ENCODE peak calls at places on chromosomes 12 and 14, in five cellular contexts. One of them, this sample, is unnamed. For H3K36me3, the result is how much of the 10 kb centered on the place peaks cover.

GRCh38 chr14:22572562-22573058 is 16.4 kb downstream of the DAD1 start:
- DNase-seq in aorta: no peak
- DNase-seq in WERI-Rb-1: no peak
- DNase-seq in body of pancreas: no peak
- DNase-seq in brain microvascular endothelial cell: peak
- DNase-seq in this sample: no peak

GRCh38 chr14:42057176-42057575 is 450.5 kb downstream of the LRFN5 start:
- DNase-seq in aorta: no peak
- DNase-seq in body of pancreas: no peak
- DNase-seq in brain microvascular endothelial cell: no peak
- DNase-seq in WERI-Rb-1: no peak
- DNase-seq in this sample: no peak

GRCh38 chr14:20976291-20976690 is 13.5 kb upstream of the METTL17 start:
- DNase-seq in aorta: no peak
- DNase-seq in brain microvascular endothelial cell: no peak
- DNase-seq in WERI-Rb-1: no peak
- DNase-seq in body of pancreas: no peak
- DNase-seq in this sample: no peak

GRCh38 chr14:31307198-31307597 is 99.6 kb upstream of the HECTD1 start:
- DNase-seq in aorta: no peak
- DNase-seq in WERI-Rb-1: no peak
- DNase-seq in brain microvascular endothelial cell: no peak
- DNase-seq in body of pancreas: no peak
- DNase-seq in this sample: no peak

GRCh38 chr12:31522607-31523006 is 68.3 kb downstream of the DENND5B start:
- DNase-seq in aorta: no peak
- DNase-seq in WERI-Rb-1: no peak
- DNase-seq in body of pancreas: no peak
- DNase-seq in brain microvascular endothelial cell: no peak
- DNase-seq in this sample: no peak

GRCh38 chr14:35114036-35114435 is 7.8 kb downstream of the PPP2R3C start:
- DNase-seq in WERI-Rb-1: no peak
- DNase-seq in body of pancreas: no peak
- DNase-seq in aorta: no peak
- DNase-seq in brain microvascular endothelial cell: no peak
- DNase-seq in this sample: no peak

GRCh38 chr12:18522806-18523205 is 215.0 kb downstream of the PLCZ1 start:
- DNase-seq in brain microvascular endothelial cell: no peak
- DNase-seq in body of pancreas: no peak
- DNase-seq in aorta: no peak
- DNase-seq in WERI-Rb-1: no peak
- DNase-seq in this sample: no peak

GRCh38 chr12:101857043-101857558 is 20.3 kb upstream of the DRAM1 start:
- DNase-seq in body of pancreas: no peak
- DNase-seq in brain microvascular endothelial cell: peak
- DNase-seq in aorta: no peak
- DNase-seq in WERI-Rb-1: no peak
- DNase-seq in this sample: no peak

GRCh38 chr12:54759751-54760150 is 94.6 kb upstream of the MUCL1 start:
- DNase-seq in WERI-Rb-1: peak
- DNase-seq in brain microvascular endothelial cell: peak
- DNase-seq in body of pancreas: peak
- DNase-seq in aorta: no peak
- DNase-seq in this sample: no peak

GRCh38 chr12:39405580-39405979 is 37.3 kb downstream of the KIF21A start:
- DNase-seq in body of pancreas: no peak
- DNase-seq in aorta: no peak
- DNase-seq in brain microvascular endothelial cell: no peak
- DNase-seq in WERI-Rb-1: no peak
- DNase-seq in this sample: no peak

GRCh38 chr12:107200394-107200793 is 107.0 kb upstream of the CRY1 start:
- DNase-seq in WERI-Rb-1: no peak
- DNase-seq in body of pancreas: no peak
- DNase-seq in aorta: no peak
- DNase-seq in brain microvascular endothelial cell: peak
- DNase-seq in this sample: no peak

GRCh38 chr12:79818856-79819255 is 116.0 kb downstream of the PPP1R12A start:
- DNase-seq in body of pancreas: no peak
- DNase-seq in aorta: no peak
- DNase-seq in WERI-Rb-1: no peak
- DNase-seq in brain microvascular endothelial cell: no peak
- DNase-seq in this sample: no peak

GRCh38 chr14:54902521-54903420 is at the start of gene GCH1:
- DNase-seq in WERI-Rb-1: peak
- DNase-seq in brain microvascular endothelial cell: peak
- DNase-seq in aorta: peak
- DNase-seq in body of pancreas: peak
- DNase-seq in this sample: peak

GRCh38 chr14:34029921-34030334 is 79.1 kb upstream of the EGLN3 start:
- DNase-seq in body of pancreas: peak
- DNase-seq in brain microvascular endothelial cell: no peak
- DNase-seq in aorta: no peak
- DNase-seq in WERI-Rb-1: peak
- DNase-seq in this sample: no peak

GRCh38 chr12:113471619-113472171 is at the start of gene LHX5:
- DNase-seq in aorta: no peak
- DNase-seq in brain microvascular endothelial cell: no peak
- DNase-seq in WERI-Rb-1: no peak
- DNase-seq in body of pancreas: no peak
- DNase-seq in this sample: peak

GRCh38 chr14:80095623-80096022 is 115.7 kb downstream of the DIO2 start:
- DNase-seq in brain microvascular endothelial cell: peak
- DNase-seq in body of pancreas: no peak
- DNase-seq in WERI-Rb-1: no peak
- DNase-seq in aorta: no peak
- DNase-seq in this sample: no peak

GRCh38 chr12:131934535-131934934 is 5.5 kb downstream of the PUS1 start:
- DNase-seq in aorta: no peak
- DNase-seq in body of pancreas: no peak
- DNase-seq in WERI-Rb-1: no peak
- DNase-seq in brain microvascular endothelial cell: no peak
- DNase-seq in this sample: no peak

GRCh38 chr14:39762576-39763401 is 330.6 kb upstream of the FBXO33 start:
- DNase-seq in aorta: no peak
- DNase-seq in brain microvascular endothelial cell: no peak
- DNase-seq in WERI-Rb-1: no peak
- DNase-seq in body of pancreas: no peak
- DNase-seq in this sample: no peak

GRCh38 chr12:63911336-63911735 is 66.8 kb downstream of the SRGAP1 start:
- DNase-seq in brain microvascular endothelial cell: no peak
- DNase-seq in WERI-Rb-1: no peak
- DNase-seq in aorta: no peak
- DNase-seq in body of pancreas: no peak
- DNase-seq in this sample: no peak

GRCh38 chr14:71141701-71142374 is 234.6 kb downstream of the PCNX1 start:
- DNase-seq in WERI-Rb-1: no peak
- DNase-seq in brain microvascular endothelial cell: peak
- DNase-seq in aorta: no peak
- DNase-seq in body of pancreas: no peak
- DNase-seq in this sample: no peak

GRCh38 chr12:105935981-105936380 is 202.8 kb downstream of the NUAK1 start:
- DNase-seq in brain microvascular endothelial cell: peak
- DNase-seq in WERI-Rb-1: no peak
- DNase-seq in body of pancreas: no peak
- DNase-seq in aorta: no peak
- DNase-seq in this sample: no peak

GRCh38 chr12:99553461-99553860 is 94.1 kb upstream of the GARIN6 start:
- DNase-seq in aorta: no peak
- DNase-seq in body of pancreas: no peak
- DNase-seq in brain microvascular endothelial cell: no peak
- DNase-seq in WERI-Rb-1: peak
- DNase-seq in this sample: no peak

GRCh38 chr14:33848706-33849454 is 102.0 kb downstream of the EGLN3 start:
- DNase-seq in WERI-Rb-1: peak
- DNase-seq in aorta: peak
- DNase-seq in brain microvascular endothelial cell: peak
- DNase-seq in body of pancreas: peak
- DNase-seq in this sample: peak

GRCh38 chr14:20469890-20470858 is 968 bp downstream of the PNP start:
- DNase-seq in brain microvascular endothelial cell: peak
- DNase-seq in body of pancreas: peak
- DNase-seq in aorta: no peak
- DNase-seq in WERI-Rb-1: peak
- DNase-seq in this sample: peak

DNA sequence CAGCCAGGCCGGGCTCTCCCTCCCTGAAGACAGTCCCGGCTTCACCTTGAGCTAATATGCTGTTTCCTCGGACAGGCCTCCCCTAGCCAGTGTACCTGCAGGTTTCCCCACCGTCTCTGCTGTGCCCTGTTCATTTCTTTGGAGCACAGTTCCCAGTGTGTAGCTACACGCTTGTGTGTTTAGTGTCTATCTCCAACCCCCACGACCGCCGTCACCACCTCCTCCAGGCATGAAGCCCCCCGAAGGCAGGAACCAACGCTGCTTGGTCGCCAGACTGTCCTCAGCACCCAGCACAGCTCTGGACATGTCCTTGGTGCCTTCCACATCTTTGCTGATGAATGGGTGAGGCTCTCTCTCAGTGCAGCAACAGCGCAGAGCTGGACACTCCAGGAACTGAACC is 26.2 kb upstream of the PLEKHG6 start:
- DNase-seq in body of pancreas: no peak
- DNase-seq in WERI-Rb-1: no peak
- DNase-seq in brain microvascular endothelial cell: no peak
- DNase-seq in aorta: peak
- DNase-seq in this sample: no peak
- H3K36me3 ChIP-seq in body of pancreas: under half
- H3K36me3 ChIP-seq in WERI-Rb-1: under half
- H3K36me3 ChIP-seq in brain microvascular endothelial cell: under half
- H3K36me3 ChIP-seq in aorta: under half
- H3K36me3 ChIP-seq in this sample: under half

GRCh38 chr14:103127861-103128598 is 4.8 kb downstream of the TNFAIP2 start:
- DNase-seq in WERI-Rb-1: no peak
- DNase-seq in aorta: peak
- DNase-seq in body of pancreas: no peak
- DNase-seq in brain microvascular endothelial cell: no peak
- DNase-seq in this sample: peak

GRCh38 chr14:103128631-103129300 is 5.5 kb downstream of the TNFAIP2 start:
- DNase-seq in WERI-Rb-1: no peak
- DNase-seq in aorta: peak
- DNase-seq in brain microvascular endothelial cell: no peak
- DNase-seq in body of pancreas: no peak
- DNase-seq in this sample: peak

GRCh38 chr14:103130017-103130764 is 6.9 kb downstream of the TNFAIP2 start:
- DNase-seq in brain microvascular endothelial cell: no peak
- DNase-seq in aorta: no peak
- DNase-seq in WERI-Rb-1: no peak
- DNase-seq in body of pancreas: no peak
- DNase-seq in this sample: peak

GRCh38 chr14:103130965-103131364 is 7.7 kb downstream of the TNFAIP2 start:
- DNase-seq in body of pancreas: no peak
- DNase-seq in WERI-Rb-1: no peak
- DNase-seq in brain microvascular endothelial cell: peak
- DNase-seq in aorta: no peak
- DNase-seq in this sample: peak

GRCh38 chr14:103129301-103130016 is 6.2 kb downstream of the TNFAIP2 start:
- DNase-seq in body of pancreas: no peak
- DNase-seq in WERI-Rb-1: no peak
- DNase-seq in aorta: no peak
- DNase-seq in brain microvascular endothelial cell: no peak
- DNase-seq in this sample: peak
- H3K36me3 ChIP-seq in body of pancreas: under half
- H3K36me3 ChIP-seq in WERI-Rb-1: under half
- H3K36me3 ChIP-seq in aorta: under half
- H3K36me3 ChIP-seq in brain microvascular endothelial cell: under half
- H3K36me3 ChIP-seq in this sample: under half

DNA sequence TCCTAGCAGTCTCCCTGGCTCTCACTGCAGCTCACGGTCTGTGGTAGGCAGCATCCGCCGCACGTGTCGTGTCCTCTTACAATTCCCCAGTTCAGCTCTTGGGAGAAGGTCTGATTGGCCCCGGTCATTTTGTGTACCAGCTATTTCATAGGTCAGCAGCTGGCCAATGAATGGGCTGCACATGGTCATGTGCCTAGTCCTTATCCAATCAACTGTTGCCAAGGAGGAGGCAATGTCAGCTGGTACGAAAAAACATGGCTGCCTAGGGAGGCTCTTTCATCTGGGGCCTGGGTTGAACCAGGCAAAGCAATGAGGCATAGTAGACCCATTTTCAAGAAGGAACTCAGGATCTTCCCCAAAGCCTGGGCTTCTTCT is 46.1 kb downstream of the RNFT2 start:
- DNase-seq in aorta: no peak
- DNase-seq in brain microvascular endothelial cell: no peak
- DNase-seq in body of pancreas: no peak
- DNase-seq in WERI-Rb-1: no peak
- DNase-seq in this sample: peak
- H3K36me3 ChIP-seq in aorta: under half
- H3K36me3 ChIP-seq in brain microvascular endothelial cell: under half
- H3K36me3 ChIP-seq in body of pancreas: under half
- H3K36me3 ChIP-seq in WERI-Rb-1: half or more
- H3K36me3 ChIP-seq in this sample: under half

GRCh38 chr12:124010687-124011086 is 37.7 kb downstream of the ZNF664 start:
- DNase-seq in brain microvascular endothelial cell: no peak
- DNase-seq in aorta: no peak
- DNase-seq in WERI-Rb-1: no peak
- DNase-seq in body of pancreas: no peak
- DNase-seq in this sample: no peak

GRCh38 chr12:124007810-124008570 is 35.0 kb downstream of the ZNF664 start:
- DNase-seq in WERI-Rb-1: no peak
- DNase-seq in brain microvascular endothelial cell: no peak
- DNase-seq in body of pancreas: peak
- DNase-seq in aorta: no peak
- DNase-seq in this sample: no peak

GRCh38 chr12:124008629-124009028 is 35.6 kb downstream of the ZNF664 start:
- DNase-seq in brain microvascular endothelial cell: no peak
- DNase-seq in WERI-Rb-1: no peak
- DNase-seq in body of pancreas: no peak
- DNase-seq in aorta: no peak
- DNase-seq in this sample: no peak

GRCh38 chr12:124011435-124012124 is 38.6 kb downstream of the ZNF664 start:
- DNase-seq in WERI-Rb-1: no peak
- DNase-seq in brain microvascular endothelial cell: no peak
- DNase-seq in aorta: no peak
- DNase-seq in body of pancreas: no peak
- DNase-seq in this sample: no peak

DNA sequence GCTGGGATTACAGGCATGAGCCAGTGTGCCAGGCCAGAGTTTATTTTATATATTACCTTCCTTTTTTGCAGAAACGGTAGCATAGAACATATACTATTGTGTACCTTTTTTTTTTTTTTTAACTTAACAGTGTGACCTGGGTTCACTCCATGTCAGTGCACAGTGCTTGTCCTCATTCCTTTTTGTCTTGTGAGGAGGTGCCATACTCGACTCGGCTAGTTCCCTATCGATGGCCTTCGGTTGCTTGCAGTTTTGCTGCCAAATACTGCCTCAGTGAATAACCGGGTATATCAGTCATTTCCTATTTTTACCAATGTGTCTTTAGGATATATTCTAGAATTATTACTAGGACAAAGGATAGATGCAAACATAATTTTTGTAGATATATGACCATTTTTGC is 36.8 kb downstream of the ZNF664 start:
- DNase-seq in aorta: no peak
- DNase-seq in body of pancreas: no peak
- DNase-seq in brain microvascular endothelial cell: no peak
- DNase-seq in WERI-Rb-1: no peak
- DNase-seq in this sample: no peak
- H3K36me3 ChIP-seq in aorta: under half
- H3K36me3 ChIP-seq in body of pancreas: under half
- H3K36me3 ChIP-seq in brain microvascular endothelial cell: under half
- H3K36me3 ChIP-seq in WERI-Rb-1: half or more
- H3K36me3 ChIP-seq in this sample: half or more

GRCh38 chr12:2593045-2593444 is 201.7 kb upstream of the FKBP4 start:
- DNase-seq in brain microvascular endothelial cell: no peak
- DNase-seq in aorta: no peak
- DNase-seq in WERI-Rb-1: no peak
- DNase-seq in body of pancreas: no peak
- DNase-seq in this sample: no peak
- H3K36me3 ChIP-seq in brain microvascular endothelial cell: under half
- H3K36me3 ChIP-seq in aorta: under half
- H3K36me3 ChIP-seq in WERI-Rb-1: under half
- H3K36me3 ChIP-seq in body of pancreas: under half
- H3K36me3 ChIP-seq in this sample: under half